ENCODE peak calls at places on chromosomes 3 and 15, in six cellular contexts. N, A, C, I, X and T are unnamed samples.

GRCh38 chr3:138653567-138653966 is 45.0 kb downstream of the FAIM start:
- DNase-seq in C (no peak), X (no peak), A (no peak), N (no peak), I (no peak), T (no peak)

GRCh38 chr3:14569474-14569873 is 29.3 kb upstream of the GRIP2 start:
- DNase-seq in C (peak), X (no peak), N (no peak), I (no peak), A (no peak), T (no peak)

GRCh38 chr3:191382661-191383060 is 52.3 kb upstream of the UTS2B start:
- DNase-seq in X (no peak), I (peak), A (no peak), C (no peak), N (no peak), T (no peak)

GRCh38 chr15:92909131-92909781 is 9.1 kb downstream of the CHD2 start:
- DNase-seq in C (no peak), N (no peak), X (no peak), I (no peak), A (no peak), T (no peak)

GRCh38 chr15:69794643-69795461 is 302.9 kb downstream of the TLE3 start:
- DNase-seq in N (no peak), C (no peak), A (no peak), I (peak), X (peak), T (no peak)

GRCh38 chr15:101009176-101009575 is 90.0 kb downstream of the LRRK1 start:
- DNase-seq in C (no peak), I (no peak), N (no peak), A (no peak), X (no peak), T (no peak)

GRCh38 chr3:17833786-17834559 is 91.5 kb upstream of the TBC1D5 start:
- DNase-seq in X (no peak), I (no peak), C (no peak), A (no peak), N (no peak), T (no peak)

GRCh38 chr3:142819214-142819613 is 69.7 kb downstream of the PCOLCE2 start:
- DNase-seq in N (no peak), I (no peak), C (no peak), X (no peak), A (no peak), T (no peak)

GRCh38 chr3:64109438-64109837 is 86.1 kb upstream of the PSMD6 start:
- DNase-seq in X (no peak), A (no peak), N (no peak), I (no peak), C (no peak), T (no peak)

GRCh38 chr15:70023769-70024491 is 73.8 kb downstream of the TLE3 start:
- DNase-seq in X (peak), C (no peak), A (peak), N (no peak), I (no peak), T (no peak)

GRCh38 chr3:70053293-70053692 is 53.8 kb downstream of the SAMMSON start:
- DNase-seq in A (no peak), N (no peak), C (no peak), X (no peak), I (no peak), T (no peak)

GRCh38 chr3:50630916-50631315 is 14.0 kb downstream of the MAPKAPK3 start:
- DNase-seq in N (no peak), C (no peak), X (no peak), I (no peak), A (peak), T (no peak)

GRCh38 chr3:160180581-160181216 is 44.5 kb upstream of the C3orf80 start:
- DNase-seq in A (peak), X (no peak), C (peak), I (no peak), N (peak), T (no peak)

GRCh38 chr3:9750556-9751411 is 1.0 kb downstream of the OGG1 start:
- DNase-seq in C (no peak), N (no peak), A (no peak), X (no peak), I (no peak), T (no peak)

GRCh38 chr3:61954097-61954528 is 392.7 kb downstream of the PTPRG start:
- DNase-seq in A (no peak), I (peak), C (no peak), N (no peak), X (no peak), T (no peak)

GRCh38 chr3:9912294-9912935 is 4.5 kb upstream of the IL17RC start:
- DNase-seq in N (no peak), X (no peak), C (peak), A (no peak), I (no peak), T (no peak)

GRCh38 chr15:88543065-88543776 is 3.3 kb downstream of the DET1 start:
- DNase-seq in A (no peak), I (no peak), C (no peak), X (no peak), N (no peak), T (no peak)

GRCh38 chr3:185470323-185470722 is 28.5 kb downstream of the TMEM41A start:
- DNase-seq in X (no peak), C (no peak), A (no peak), I (peak), N (no peak), T (no peak)

GRCh38 chr15:47300035-47300434 is 417.3 kb upstream of the SEMA6D start:
- DNase-seq in N (no peak), X (no peak), A (no peak), C (no peak), I (no peak), T (no peak)

GRCh38 chr3:127734181-127734720 is 61.5 kb downstream of the ABTB1 start:
- DNase-seq in N (no peak), I (no peak), C (no peak), X (no peak), A (no peak), T (no peak)

GRCh38 chr15:64982472-64982871 is 7.2 kb downstream of the SPG21 start:
- DNase-seq in A (no peak), X (no peak), I (no peak), C (no peak), N (no peak), T (no peak)

GRCh38 chr3:18100126-18100525 is 325.0 kb downstream of the SATB1 start:
- DNase-seq in X (no peak), C (no peak), I (no peak), N (no peak), A (no peak), T (no peak)

GRCh38 chr3:131038326-131038725 is 11.6 kb downstream of the NEK11 start:
- DNase-seq in C (no peak), N (no peak), A (no peak), I (no peak), X (no peak), T (no peak)

GRCh38 chr3:41259449-41260062 is 60.3 kb downstream of the CTNNB1 start:
- DNase-seq in A (no peak), N (no peak), I (no peak), C (no peak), X (no peak), T (no peak)

GRCh38 chr3:1477669-1478068 is 384.8 kb downstream of the CNTN6 start:
- DNase-seq in X (no peak), A (no peak), C (no peak), I (no peak), N (no peak), T (no peak)

GRCh38 chr15:50883903-50884302 is 24.6 kb upstream of the AP4E1 start:
- DNase-seq in N (no peak), C (peak), A (no peak), X (no peak), I (no peak), T (peak)

GRCh38 chr3:33211444-33211843 is 7.2 kb downstream of the SUSD5 start:
- DNase-seq in X (peak), I (no peak), N (no peak), C (no peak), A (no peak), T (no peak)

GRCh38 chr3:149180057-149180573 is 41.5 kb downstream of the CP start:
- DNase-seq in N (no peak), X (peak), C (no peak), A (no peak), I (no peak), T (no peak)

GRCh38 chr3:76410762-76411281 is 625.5 kb upstream of the ZNF717 start:
- DNase-seq in N (no peak), A (no peak), X (no peak), C (no peak), I (no peak), T (no peak)

GRCh38 chr15:65533057-65533752 is 2.9 kb downstream of the HACD3 start:
- DNase-seq in X (no peak), A (no peak), N (no peak), I (no peak), C (no peak), T (no peak)

GRCh38 chr3:184242297-184242685 is 6.5 kb downstream of the ALG3 start:
- DNase-seq in C (no peak), N (no peak), A (no peak), X (no peak), I (no peak), T (no peak)

GRCh38 chr3:184361532-184361931 is at the start of the genes CLCN2 and POLR2H:
- DNase-seq in X (peak), I (peak), N (peak), A (peak), C (peak), T (no peak)

GRCh38 chr3:52688266-52688665 is 2.4 kb downstream of the GNL3 start:
- DNase-seq in C (no peak), A (no peak), X (no peak), I (no peak), N (no peak), T (no peak)

GRCh38 chr15:39286706-39287105 is 294.2 kb upstream of the THBS1 start:
- DNase-seq in C (no peak), I (no peak), N (no peak), A (no peak), X (no peak), T (no peak)